ENCODE peak calls at places on chromosomes 11 and 22, in four cellular contexts. T is H1, O is NB4, P is transverse colon. K is an unnamed sample.

GRCh38 chr11:65860278-65861164 is at the start of gene MUS81:
- DNase-seq in T (peak), P (peak), O (peak), K (peak)

GRCh38 chr11:114078423-114078822 is 18.9 kb downstream of the ZBTB16 start:
- DNase-seq in P (no peak), O (no peak), T (no peak), K (no peak)

GRCh38 chr22:36325163-36326031 is 62.4 kb downstream of the MYH9 start:
- DNase-seq in O (no peak), P (peak), T (no peak), K (peak)

GRCh38 chr11:85854212-85854556 is 999 bp upstream of the CCDC83 start:
- DNase-seq in T (no peak), O (no peak), P (no peak), K (no peak)

GRCh38 chr11:76244311-76245061 is 38.2 kb upstream of the WNT11 start:
- DNase-seq in P (no peak), T (no peak), O (no peak), K (no peak)

GRCh38 chr11:121762820-121763219 is 310.1 kb upstream of the SORL1-AS1 start:
- DNase-seq in T (no peak), P (no peak), O (no peak), K (no peak)

GRCh38 chr11:17504330-17505107 is 27.9 kb upstream of the ABCC8 start:
- DNase-seq in O (peak), P (peak), T (peak), K (peak)

GRCh38 chr11:26286472-26287066 is 45.4 kb upstream of the ANO3 start:
- DNase-seq in O (peak), P (no peak), T (no peak), K (no peak)

GRCh38 chr11:69912161-69912910 is 93.1 kb upstream of the FGF3 start:
- DNase-seq in O (no peak), P (peak), T (no peak), K (no peak)

GRCh38 chr11:9057888-9058287 is 33.5 kb downstream of the SCUBE2 start:
- DNase-seq in O (no peak), P (no peak), T (peak), K (no peak)

GRCh38 chr11:102148059-102148458 is 37.8 kb downstream of the YAP1 start:
- DNase-seq in P (no peak), T (no peak), O (no peak), K (no peak)

GRCh38 chr22:27800250-27801131 is 1.1 kb downstream of the MN1 start:
- DNase-seq in P (no peak), T (no peak), O (no peak), K (no peak)
- TF ChIP-seq POLR2A in P (no peak), T (no peak), O (no peak), K (no peak)

DNA sequence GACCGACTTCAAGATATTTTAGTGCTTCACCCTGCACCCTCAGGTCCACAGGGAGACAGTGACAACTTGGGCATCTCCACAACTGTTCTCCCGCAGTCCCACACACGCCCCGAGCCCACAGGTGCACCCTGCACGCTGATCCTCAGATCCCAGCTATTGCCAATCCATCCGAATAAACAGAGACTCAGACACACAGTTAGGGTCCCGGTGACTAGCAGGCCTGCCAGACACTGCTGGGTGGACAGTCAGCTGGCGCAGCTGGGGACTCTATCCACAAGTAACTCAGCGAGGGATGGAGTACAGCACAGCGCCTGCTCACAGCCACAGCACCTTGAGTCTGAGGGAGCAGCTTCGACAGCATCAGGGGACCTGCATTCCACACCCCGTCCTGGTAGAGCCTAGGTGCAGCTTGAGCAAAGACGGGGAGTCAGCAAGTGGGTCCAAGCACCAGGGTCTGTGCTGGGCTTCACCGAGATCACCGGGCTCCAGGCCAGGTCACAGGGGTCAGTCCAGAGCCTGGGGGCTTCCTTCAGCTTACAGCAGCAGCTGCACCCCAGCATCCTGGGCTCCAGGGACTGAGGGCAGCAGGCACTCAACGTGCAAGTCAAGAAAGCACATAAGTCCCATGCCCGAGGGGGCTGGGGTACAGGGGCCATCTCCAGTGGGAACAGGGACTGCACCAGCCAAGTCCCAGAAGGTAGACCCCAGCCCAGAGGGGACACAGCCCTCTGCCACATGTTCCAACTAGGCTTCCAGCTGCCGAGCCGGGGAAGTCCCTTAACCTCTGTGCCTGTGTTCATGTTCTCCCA is 7.6 kb downstream of the RPL3 start:
- DNase-seq in P (no peak), O (peak), T (peak), K (no peak)
- TF ChIP-seq POLR2A in P (no peak), O (no peak), T (peak), K (peak)

DNA sequence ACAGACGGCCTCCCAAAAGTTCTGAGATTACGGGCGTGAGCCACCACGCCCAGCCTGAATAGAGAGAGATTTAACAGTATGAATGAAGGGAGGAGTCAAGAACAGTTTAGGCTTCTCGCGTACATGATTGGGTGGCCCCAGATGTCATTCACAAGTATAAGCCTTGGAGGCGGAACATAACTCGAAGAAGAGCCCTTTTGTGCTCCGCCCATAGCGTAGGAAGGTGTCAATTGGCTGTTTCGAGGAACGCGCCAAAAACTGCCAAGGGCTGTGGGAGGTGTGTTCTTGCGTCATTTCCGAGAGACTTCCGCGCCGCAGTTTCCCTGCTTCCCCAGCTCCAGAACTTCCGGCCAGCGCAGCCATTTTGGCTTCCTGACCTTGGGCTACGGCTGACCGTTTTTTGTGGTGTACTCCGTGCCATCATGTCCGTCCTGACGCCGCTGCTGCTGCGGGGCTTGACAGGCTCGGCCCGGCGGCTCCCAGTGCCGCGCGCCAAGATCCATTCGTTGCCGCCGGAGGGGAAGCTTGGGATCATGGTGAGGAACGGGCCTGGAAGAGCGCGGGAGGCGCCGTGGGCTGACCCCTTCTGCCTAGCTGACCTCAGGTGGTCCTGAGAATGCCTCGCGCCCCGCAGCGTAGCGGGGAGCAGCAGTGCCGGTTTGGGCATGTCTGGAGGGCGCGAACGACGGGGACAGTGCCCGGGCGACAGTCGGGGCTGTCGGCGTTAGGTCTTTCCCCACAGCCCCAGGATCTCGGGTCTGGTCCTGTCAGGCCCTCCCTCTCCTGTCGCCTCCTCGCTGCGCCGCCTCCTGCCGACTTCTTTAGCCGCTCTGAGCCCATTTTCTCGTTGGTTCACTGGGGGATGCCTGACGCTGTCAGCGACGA is at the start of gene COX8A:
- DNase-seq in O (peak), T (peak), P (peak), K (peak)
- TF ChIP-seq POLR2A in O (peak), T (peak), P (peak), K (peak)

GRCh38 chr11:133952199-133953190 is 4.3 kb downstream of the IGSF9B start:
- DNase-seq in P (no peak), T (no peak), O (no peak), K (no peak)

GRCh38 chr11:133951484-133952198 is 5.1 kb downstream of the IGSF9B start:
- DNase-seq in P (no peak), O (no peak), T (peak), K (no peak)

GRCh38 chr11:133948711-133949110 is 8.1 kb downstream of the IGSF9B start:
- DNase-seq in O (no peak), P (no peak), T (no peak), K (no peak)

GRCh38 chr11:133953571-133953970 is 3.2 kb downstream of the IGSF9B start:
- DNase-seq in P (no peak), T (no peak), O (no peak), K (no peak)

GRCh38 chr11:133950874-133951483 is 5.8 kb downstream of the IGSF9B start:
- DNase-seq in T (peak), P (no peak), O (no peak), K (no peak)
- TF ChIP-seq POLR2A in T (no peak), P (no peak), O (no peak), K (no peak)